ENCODE peak calls at places on chromosomes 6 and 20, in seven cellular contexts. Q is tibial artery; A is tibial nerve; C is kidney; R is activated T-cell treated with anti-CD3 and anti-CD28 coated beads, Interleukin-2, amount 50 U/mL, for 72 hours; S is neural crest cell; M is HCT116. O is an unnamed sample.

GRCh38 chr6:135268263-135268662 is 87.2 kb downstream of the MYB start:
- DNase-seq in C (no peak), A (no peak), Q (no peak), R (no peak), S (no peak), M (no peak), O (no peak)

GRCh38 chr6:100433726-100434435 is 30.8 kb downstream of the SIM1 start:
- DNase-seq in C (no peak), M (no peak), R (no peak), A (no peak), S (no peak), Q (no peak), O (no peak)

GRCh38 chr6:29478740-29479139 is 9.0 kb downstream of the MAS1L start:
- DNase-seq in M (no peak), Q (no peak), A (no peak), S (no peak), R (no peak), C (no peak), O (no peak)

GRCh38 chr6:42337985-42338572 is 113.6 kb downstream of the TRERF1 start:
- DNase-seq in M (no peak), R (no peak), C (no peak), S (no peak), A (no peak), Q (no peak), O (no peak)

GRCh38 chr6:142184332-142184731 is 37.3 kb downstream of the VTA1 start:
- DNase-seq in M (no peak), S (no peak), A (no peak), C (no peak), R (no peak), Q (no peak), O (no peak)

GRCh38 chr6:139060332-139060731 is 31.8 kb downstream of the ABRACL start:
- DNase-seq in A (no peak), Q (no peak), C (no peak), M (no peak), S (no peak), R (no peak), O (no peak)

GRCh38 chr6:163457637-163458561 is 43.4 kb downstream of the QKI start:
- DNase-seq in R (peak), A (peak), M (no peak), C (no peak), Q (peak), S (no peak), O (no peak)

GRCh38 chr6:7587631-7588100 is 2.3 kb upstream of the SNRNP48 start:
- DNase-seq in Q (no peak), C (no peak), S (no peak), R (no peak), A (no peak), M (no peak), O (no peak)

GRCh38 chr6:135869857-135870256 is 18.4 kb downstream of the PDE7B start:
- DNase-seq in A (no peak), M (no peak), C (no peak), Q (no peak), R (no peak), S (no peak), O (no peak)

GRCh38 chr6:36556281-36556680 is 9.0 kb upstream of the STK38 start:
- DNase-seq in C (no peak), M (no peak), Q (no peak), A (no peak), R (no peak), S (no peak), O (no peak)

GRCh38 chr6:151488226-151488625 is 5.6 kb upstream of the CCDC170 start:
- DNase-seq in Q (no peak), S (no peak), A (no peak), C (no peak), M (no peak), R (no peak), O (no peak)

GRCh38 chr6:21668794-21669193 is 75.2 kb downstream of the SOX4 start:
- DNase-seq in M (no peak), R (no peak), C (no peak), S (no peak), A (no peak), Q (no peak), O (no peak)

GRCh38 chr6:46381579-46381978 is 109.7 kb downstream of the RCAN2 start:
- DNase-seq in C (no peak), A (no peak), Q (no peak), R (no peak), S (no peak), M (no peak), O (no peak)

GRCh38 chr20:661474-662288 is 8.7 kb upstream of the SRXN1 start:
- DNase-seq in M (no peak), S (no peak), C (no peak), Q (no peak), R (no peak), A (no peak), O (no peak)

GRCh38 chr6:16482702-16483314 is 244.4 kb downstream of the GMPR start:
- DNase-seq in M (no peak), A (no peak), Q (no peak), S (no peak), C (no peak), R (no peak), O (no peak)

GRCh38 chr6:51743999-51744398 is 343.4 kb downstream of the PKHD1 start:
- DNase-seq in A (no peak), C (no peak), Q (no peak), S (no peak), M (no peak), R (no peak), O (no peak)